ENCODE peak calls at places on chromosomes 5 and 9, in six cellular contexts. One of them, this sample, is unnamed.

GRCh38 chr9:78122631-78123030 is 91.0 kb upstream of the GNAQ start:
- DNase-seq in GM12865: no peak
- DNase-seq in left ventricle myocardium superior: no peak
- DNase-seq in anterior cingulate cortex: no peak
- DNase-seq in activated CD4-positive, alpha-beta T cell treated with anti-CD3 and anti-CD28 coated beads, Interleukin-2, amount 50 U/mL, for 4 hours: no peak
- DNase-seq in naive thymus-derived CD8-positive, alpha-beta T cell: no peak
- DNase-seq in this sample: no peak

GRCh38 chr5:179763215-179763945 is 30.4 kb upstream of the LTC4S start:
- DNase-seq in left ventricle myocardium superior: peak; percentile 60
- DNase-seq in activated CD4-positive, alpha-beta T cell treated with anti-CD3 and anti-CD28 coated beads, Interleukin-2, amount 50 U/mL, for 4 hours: peak; percentile 31
- DNase-seq in GM12865: peak; percentile 68
- DNase-seq in anterior cingulate cortex: peak; percentile 51
- DNase-seq in naive thymus-derived CD8-positive, alpha-beta T cell: peak; percentile 27
- DNase-seq in this sample: no peak

GRCh38 chr9:6512085-6512657 is 99.2 kb downstream of the UHRF2 start:
- DNase-seq in GM12865: no peak
- DNase-seq in anterior cingulate cortex: no peak
- DNase-seq in left ventricle myocardium superior: no peak
- DNase-seq in activated CD4-positive, alpha-beta T cell treated with anti-CD3 and anti-CD28 coated beads, Interleukin-2, amount 50 U/mL, for 4 hours: no peak
- DNase-seq in naive thymus-derived CD8-positive, alpha-beta T cell: no peak
- DNase-seq in this sample: no peak

GRCh38 chr9:112049834-112050516 is 125.1 kb downstream of the SUSD1 start:
- DNase-seq in activated CD4-positive, alpha-beta T cell treated with anti-CD3 and anti-CD28 coated beads, Interleukin-2, amount 50 U/mL, for 4 hours: no peak
- DNase-seq in GM12865: no peak
- DNase-seq in left ventricle myocardium superior: no peak
- DNase-seq in naive thymus-derived CD8-positive, alpha-beta T cell: no peak
- DNase-seq in anterior cingulate cortex: no peak
- DNase-seq in this sample: no peak

GRCh38 chr5:148984333-148984732 is 78.5 kb downstream of the SH3TC2 start:
- DNase-seq in anterior cingulate cortex: no peak
- DNase-seq in activated CD4-positive, alpha-beta T cell treated with anti-CD3 and anti-CD28 coated beads, Interleukin-2, amount 50 U/mL, for 4 hours: no peak
- DNase-seq in naive thymus-derived CD8-positive, alpha-beta T cell: no peak
- DNase-seq in GM12865: no peak
- DNase-seq in left ventricle myocardium superior: no peak
- DNase-seq in this sample: no peak

GRCh38 chr5:108607421-108607820 is 140.3 kb upstream of the FER start:
- DNase-seq in naive thymus-derived CD8-positive, alpha-beta T cell: no peak
- DNase-seq in anterior cingulate cortex: no peak
- DNase-seq in activated CD4-positive, alpha-beta T cell treated with anti-CD3 and anti-CD28 coated beads, Interleukin-2, amount 50 U/mL, for 4 hours: no peak
- DNase-seq in GM12865: no peak
- DNase-seq in left ventricle myocardium superior: no peak
- DNase-seq in this sample: no peak

GRCh38 chr5:67997892-67998457 is 217.6 kb upstream of the PIK3R1 start:
- DNase-seq in naive thymus-derived CD8-positive, alpha-beta T cell: no peak
- DNase-seq in left ventricle myocardium superior: no peak
- DNase-seq in GM12865: no peak
- DNase-seq in anterior cingulate cortex: no peak
- DNase-seq in activated CD4-positive, alpha-beta T cell treated with anti-CD3 and anti-CD28 coated beads, Interleukin-2, amount 50 U/mL, for 4 hours: no peak
- DNase-seq in this sample: no peak

GRCh38 chr5:104611419-104611818 is 1048.8 kb upstream of the NUDT12 start:
- DNase-seq in anterior cingulate cortex: no peak
- DNase-seq in GM12865: no peak
- DNase-seq in naive thymus-derived CD8-positive, alpha-beta T cell: no peak
- DNase-seq in activated CD4-positive, alpha-beta T cell treated with anti-CD3 and anti-CD28 coated beads, Interleukin-2, amount 50 U/mL, for 4 hours: no peak
- DNase-seq in left ventricle myocardium superior: no peak
- DNase-seq in this sample: no peak

GRCh38 chr9:16561121-16561520 is 309.3 kb downstream of the BNC2 start:
- DNase-seq in left ventricle myocardium superior: no peak
- DNase-seq in activated CD4-positive, alpha-beta T cell treated with anti-CD3 and anti-CD28 coated beads, Interleukin-2, amount 50 U/mL, for 4 hours: no peak
- DNase-seq in anterior cingulate cortex: no peak
- DNase-seq in naive thymus-derived CD8-positive, alpha-beta T cell: no peak
- DNase-seq in GM12865: no peak
- DNase-seq in this sample: no peak

GRCh38 chr9:115016369-115016768 is 86.0 kb upstream of the TNFSF8 start:
- DNase-seq in anterior cingulate cortex: no peak
- DNase-seq in left ventricle myocardium superior: no peak
- DNase-seq in naive thymus-derived CD8-positive, alpha-beta T cell: no peak
- DNase-seq in GM12865: no peak
- DNase-seq in activated CD4-positive, alpha-beta T cell treated with anti-CD3 and anti-CD28 coated beads, Interleukin-2, amount 50 U/mL, for 4 hours: no peak
- DNase-seq in this sample: no peak

GRCh38 chr5:68169898-68170297 is 45.7 kb upstream of the PIK3R1 start:
- DNase-seq in naive thymus-derived CD8-positive, alpha-beta T cell: no peak
- DNase-seq in anterior cingulate cortex: no peak
- DNase-seq in left ventricle myocardium superior: peak; percentile 44
- DNase-seq in GM12865: no peak
- DNase-seq in activated CD4-positive, alpha-beta T cell treated with anti-CD3 and anti-CD28 coated beads, Interleukin-2, amount 50 U/mL, for 4 hours: no peak
- DNase-seq in this sample: no peak

GRCh38 chr5:9140202-9140601 is 405.7 kb downstream of the SEMA5A start:
- DNase-seq in activated CD4-positive, alpha-beta T cell treated with anti-CD3 and anti-CD28 coated beads, Interleukin-2, amount 50 U/mL, for 4 hours: no peak
- DNase-seq in anterior cingulate cortex: no peak
- DNase-seq in naive thymus-derived CD8-positive, alpha-beta T cell: no peak
- DNase-seq in left ventricle myocardium superior: no peak
- DNase-seq in GM12865: no peak
- DNase-seq in this sample: no peak

GRCh38 chr9:121537283-121537682 is 37.6 kb upstream of the GGTA1 start:
- DNase-seq in GM12865: no peak
- DNase-seq in anterior cingulate cortex: no peak
- DNase-seq in activated CD4-positive, alpha-beta T cell treated with anti-CD3 and anti-CD28 coated beads, Interleukin-2, amount 50 U/mL, for 4 hours: no peak
- DNase-seq in naive thymus-derived CD8-positive, alpha-beta T cell: no peak
- DNase-seq in left ventricle myocardium superior: no peak
- DNase-seq in this sample: no peak

GRCh38 chr9:69548676-69549075 is 123.5 kb downstream of the APBA1 start:
- DNase-seq in GM12865: no peak
- DNase-seq in naive thymus-derived CD8-positive, alpha-beta T cell: no peak
- DNase-seq in anterior cingulate cortex: peak; percentile 25
- DNase-seq in activated CD4-positive, alpha-beta T cell treated with anti-CD3 and anti-CD28 coated beads, Interleukin-2, amount 50 U/mL, for 4 hours: no peak
- DNase-seq in left ventricle myocardium superior: no peak
- DNase-seq in this sample: no peak